ENCODE peak calls at places on chromosomes 1 and 21, in four cellular contexts. B is OCI-LY7, P is spleen, Y is pancreas. D is an unnamed sample.

GRCh38 chr1:161737625-161738024 is 12.0 kb upstream of the DUSP12 start:
- DNase-seq in B (no peak), P (no peak), Y (no peak), D (no peak)

GRCh38 chr21:43267391-43268085 is 98.7 kb downstream of the CRYAA start:
- DNase-seq in B (no peak), P (peak; percentile 42), Y (no peak), D (peak; percentile 19)

GRCh38 chr1:30657131-30658013 is 66.0 kb downstream of the MATN1 start:
- DNase-seq in B (no peak), P (peak; percentile 56), Y (no peak), D (no peak)

GRCh38 chr1:29397981-29398380 is 161.7 kb downstream of the PTPRU start:
- DNase-seq in B (no peak), P (no peak), Y (no peak), D (no peak)

GRCh38 chr1:112818990-112819689 is 104.0 kb upstream of the PPM1J start:
- DNase-seq in B (no peak), P (no peak), Y (no peak), D (no peak)

GRCh38 chr1:203046984-203047630 is 20.8 kb downstream of the PPFIA4 start:
- DNase-seq in B (no peak), P (no peak), Y (no peak), D (no peak)

GRCh38 chr1:63797056-63797726 is 23.4 kb downstream of the ROR1 start:
- DNase-seq in B (no peak), P (no peak), Y (no peak), D (no peak)

GRCh38 chr1:147167361-147167760 is 4.9 kb downstream of the PRKAB2 start:
- DNase-seq in B (no peak), P (no peak), Y (no peak), D (no peak)

GRCh38 chr1:85330206-85330605 is 53.8 kb upstream of the BCL10 start:
- DNase-seq in B (no peak), P (no peak), Y (no peak), D (no peak)

GRCh38 chr1:226962421-226963391 is 22.6 kb downstream of the COQ8A start:
- DNase-seq in B (no peak), P (no peak), Y (no peak), D (no peak)

GRCh38 chr1:167409183-167409582 is 109.1 kb downstream of the CD247 start:
- DNase-seq in B (peak; percentile 59), P (no peak), Y (no peak), D (no peak)

DNA sequence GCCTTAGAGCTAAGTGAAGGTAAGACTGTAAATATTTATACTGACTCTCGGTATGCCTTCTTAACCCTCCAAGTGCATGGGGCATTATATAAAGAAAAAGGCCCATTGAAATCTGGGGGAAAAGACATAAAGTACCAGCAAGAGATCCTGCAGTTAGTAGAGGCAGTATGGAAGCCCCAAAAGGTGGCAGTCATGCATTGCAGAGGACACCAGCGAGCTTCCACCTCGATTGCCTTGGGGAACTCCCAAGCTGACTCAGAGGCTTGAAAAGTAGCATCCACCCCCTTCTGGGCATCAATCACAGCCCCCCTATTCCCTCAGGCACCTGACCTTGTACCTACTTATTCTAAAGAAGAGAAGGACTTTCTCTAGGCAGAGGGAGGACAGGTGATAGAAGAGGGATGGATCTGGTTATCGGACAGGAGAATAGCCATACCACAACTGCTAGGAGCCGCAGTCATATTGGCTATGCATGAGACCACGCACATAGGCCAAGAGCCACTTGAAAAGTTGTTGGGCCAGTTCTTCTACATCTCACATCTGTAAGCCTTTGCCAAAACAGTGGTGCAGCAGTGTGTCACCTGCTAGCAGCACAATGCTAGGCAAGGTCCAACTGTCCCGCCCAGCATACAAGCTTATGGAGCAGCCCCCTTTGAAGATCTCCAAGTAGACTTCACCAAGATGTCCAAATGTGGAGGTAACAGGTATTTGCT is 19.4 kb downstream of the PLA2G2F start:
- DNase-seq in B (no peak), P (no peak), Y (no peak), D (no peak)
- H3K9me3 ChIP-seq in B (peaks cover 13% of the 10 kb centered on the region), P (peaks cover 4% of the 10 kb centered on the region), Y (no peaks in the 10 kb centered on the region), D (peaks cover 5% of the 10 kb centered on the region)

GRCh38 chr1:160637065-160637464 is 9.8 kb downstream of the SLAMF1 start:
- DNase-seq in B (no peak), P (no peak), Y (no peak), D (no peak)
- H3K4me1 ChIP-seq in B (peaks cover 36% of the 10 kb centered on the region), P (peaks cover 84% of the 10 kb centered on the region), Y (peaks cover 6% of the 10 kb centered on the region), D (no peaks in the 10 kb centered on the region)

GRCh38 chr1:79543435-79543834 is 536.9 kb upstream of the ADGRL4 start:
- DNase-seq in B (no peak), P (no peak), Y (no peak), D (no peak)
- H3K9me3 ChIP-seq in B (no peaks in the 10 kb centered on the region), P (no peaks in the 10 kb centered on the region), Y (no peaks in the 10 kb centered on the region), D (no peaks in the 10 kb centered on the region)

DNA sequence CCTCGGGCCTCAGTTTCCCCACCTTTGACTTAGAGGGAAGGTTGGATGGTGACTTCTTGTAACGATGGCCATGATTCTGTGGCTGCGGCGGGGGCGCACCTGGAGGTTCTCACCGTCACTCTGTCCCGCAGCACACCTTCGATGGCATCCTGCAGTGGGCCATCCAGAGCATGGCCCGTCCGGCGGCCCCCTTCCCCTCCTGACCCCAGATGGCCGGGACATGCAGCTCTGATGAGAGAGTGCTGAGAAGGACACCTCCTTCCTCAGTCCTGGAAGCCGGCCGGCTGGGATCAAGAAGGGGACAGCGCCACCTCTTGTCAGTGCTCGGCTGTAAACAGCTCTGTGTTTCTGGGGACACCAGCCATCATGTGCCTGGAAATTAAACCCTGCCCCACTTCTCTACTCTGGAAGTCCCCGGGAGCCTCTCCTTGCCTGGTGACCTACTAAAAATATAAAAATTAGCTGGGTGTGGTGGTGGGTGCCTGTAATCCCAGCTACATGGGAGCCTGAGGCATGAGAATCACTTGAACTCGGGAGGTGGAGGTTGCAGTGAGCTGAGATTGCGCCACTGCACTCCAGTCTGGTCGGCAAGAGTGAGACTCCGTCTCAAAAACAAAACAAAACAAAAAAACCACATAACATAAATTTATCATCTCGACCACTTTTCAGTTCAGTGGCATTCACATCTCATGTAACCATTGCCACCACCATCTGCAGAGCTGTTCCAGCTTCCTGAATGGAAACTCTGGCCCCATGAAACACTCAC is 2.1 kb upstream of the PFKL start:
- DNase-seq in B (peak; percentile 83), P (peak; percentile 93), Y (peak; percentile 90), D (peak; percentile 85)
- H3K4me1 ChIP-seq in B (peaks cover 72% of the 10 kb centered on the region), P (peaks cover 73% of the 10 kb centered on the region), Y (peaks cover 4% of the 10 kb centered on the region), D (peaks cover 3% of the 10 kb centered on the region)

GRCh38 chr1:40462956-40463590 is 12.8 kb downstream of the ZFP69B start:
- DNase-seq in B (peak; percentile 13), P (no peak), Y (no peak), D (no peak)
- H3K9me3 ChIP-seq in B (peaks cover 75% of the 10 kb centered on the region), P (peaks cover 44% of the 10 kb centered on the region), Y (no peaks in the 10 kb centered on the region), D (peaks cover 7% of the 10 kb centered on the region)

GRCh38 chr1:234958066-234958701 is 170.5 kb downstream of the TOMM20 start:
- DNase-seq in B (no peak), P (no peak), Y (no peak), D (no peak)

GRCh38 chr1:234956821-234957329 is 171.8 kb downstream of the TOMM20 start:
- DNase-seq in B (no peak), P (no peak), Y (no peak), D (no peak)

GRCh38 chr1:234957330-234958065 is 171.1 kb downstream of the TOMM20 start:
- DNase-seq in B (no peak), P (no peak), Y (no peak), D (no peak)

GRCh38 chr1:234960722-234961467 is 167.7 kb downstream of the TOMM20 start:
- DNase-seq in B (no peak), P (no peak), Y (no peak), D (peak; percentile 69)

DNA sequence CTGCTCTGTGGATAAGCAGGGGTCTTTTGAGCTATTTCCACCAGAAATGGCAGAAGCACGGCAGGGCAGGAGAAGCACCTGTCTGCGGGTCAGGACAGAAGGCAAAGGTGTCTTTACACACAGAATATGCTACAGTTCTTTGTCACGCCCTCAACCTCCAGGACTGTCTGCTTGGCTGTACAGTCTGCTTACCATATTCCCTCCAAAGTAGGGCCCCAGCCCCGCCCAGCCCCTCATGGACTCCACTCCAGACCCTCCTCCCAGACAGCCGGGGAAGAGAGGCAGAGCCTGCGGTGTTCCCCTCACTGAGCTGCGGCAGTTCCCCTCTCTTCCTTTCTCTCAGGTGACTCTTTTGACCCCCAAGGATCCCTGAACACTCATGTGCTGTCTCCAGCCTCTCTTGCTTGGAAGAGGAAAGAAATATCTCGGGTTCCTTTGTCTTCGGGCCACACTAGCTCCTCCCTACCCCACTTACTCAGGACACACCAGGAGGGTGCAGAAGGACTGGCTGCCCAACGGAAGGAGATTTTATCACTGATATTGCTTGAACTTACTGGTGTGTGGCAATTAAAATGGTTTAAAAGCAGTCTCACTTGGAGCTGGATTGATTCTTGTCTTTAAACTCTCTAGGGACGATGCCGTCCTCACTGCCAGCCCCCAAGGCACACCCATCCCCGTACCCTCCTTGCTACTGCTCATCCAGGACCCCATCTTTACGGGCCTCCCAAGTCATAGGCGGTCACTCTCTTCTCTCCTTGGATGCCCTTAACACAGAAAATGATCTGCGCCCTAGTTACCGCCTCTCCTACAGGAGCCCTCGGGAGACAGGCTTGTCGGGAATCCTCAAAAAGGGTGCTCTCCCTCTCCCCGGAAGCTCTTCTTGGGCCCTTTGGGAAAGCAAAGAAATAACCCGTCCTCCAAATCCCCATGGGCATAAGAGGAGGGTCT is 169.7 kb downstream of the TOMM20 start:
- DNase-seq in B (no peak), P (no peak), Y (no peak), D (no peak)
- H3K4me1 ChIP-seq in B (peaks cover 99% of the 10 kb centered on the region), P (peaks cover 98% of the 10 kb centered on the region), Y (peaks cover 90% of the 10 kb centered on the region), D (peaks cover 13% of the 10 kb centered on the region)

GRCh38 chr1:242216368-242216767 is 217.5 kb upstream of the MAP1LC3C start:
- DNase-seq in B (no peak), P (no peak), Y (no peak), D (no peak)
- H3K9me3 ChIP-seq in B (no peaks in the 10 kb centered on the region), P (no peaks in the 10 kb centered on the region), Y (no peaks in the 10 kb centered on the region), D (peaks cover 2% of the 10 kb centered on the region)

DNA sequence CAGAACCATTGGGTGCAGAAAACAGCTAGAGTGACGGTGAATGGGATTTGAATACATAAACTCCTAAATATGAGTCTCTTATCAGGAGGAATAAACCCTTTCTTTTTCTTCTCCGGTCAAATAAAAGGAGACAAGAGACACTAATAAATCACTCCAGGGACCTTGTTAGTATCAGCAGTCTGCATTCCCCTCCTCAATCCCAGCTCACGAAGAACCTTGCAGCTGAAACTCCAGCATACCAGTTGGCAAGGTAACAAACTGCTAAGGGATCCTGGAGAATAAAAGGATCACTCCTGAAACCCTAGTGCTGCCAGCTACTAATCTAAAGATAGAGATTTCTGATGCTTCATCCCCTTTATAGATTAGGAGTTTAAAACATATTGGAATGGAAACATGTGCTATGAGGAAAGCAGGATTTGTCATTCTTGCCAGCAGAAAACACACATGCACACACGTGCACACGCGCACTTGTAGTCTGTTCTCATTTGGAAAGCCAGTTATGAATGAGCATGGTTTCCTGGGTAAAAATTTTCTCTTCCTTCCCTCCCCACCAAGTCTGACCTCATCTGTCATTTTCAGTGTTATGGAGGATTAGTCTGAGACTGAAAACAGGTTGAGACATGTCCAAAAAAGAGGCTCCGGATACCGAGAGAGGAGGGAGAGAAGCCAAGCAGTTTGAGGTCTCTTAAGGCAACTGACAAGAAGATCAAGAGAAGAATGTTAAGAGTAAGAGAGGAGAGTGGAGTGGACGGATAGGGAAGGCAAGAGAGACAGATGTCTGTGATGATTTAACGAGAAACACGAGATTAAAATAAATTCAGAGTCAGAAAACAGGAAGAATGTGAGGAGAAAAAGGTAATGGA is 10.9 kb downstream of the IER5 start:
- DNase-seq in B (no peak), P (no peak), Y (no peak), D (no peak)
- H3K4me1 ChIP-seq in B (peaks cover 4% of the 10 kb centered on the region), P (peaks cover 88% of the 10 kb centered on the region), Y (peaks cover 4% of the 10 kb centered on the region), D (peaks cover 24% of the 10 kb centered on the region)

GRCh38 chr1:247043406-247043805 is 35.2 kb downstream of the ZNF670 start:
- DNase-seq in B (no peak), P (no peak), Y (no peak), D (no peak)
- H3K9me3 ChIP-seq in B (peaks cover 75% of the 10 kb centered on the region), P (peaks cover 14% of the 10 kb centered on the region), Y (no peaks in the 10 kb centered on the region), D (peaks cover 10% of the 10 kb centered on the region)

GRCh38 chr1:208230668-208231529 is 13.3 kb downstream of the PLXNA2 start:
- DNase-seq in B (no peak), P (no peak), Y (no peak), D (no peak)
- H3K4me1 ChIP-seq in B (peaks cover under 1% of the 10 kb centered on the region), P (peaks cover 7% of the 10 kb centered on the region), Y (peaks cover 62% of the 10 kb centered on the region), D (peaks cover 47% of the 10 kb centered on the region)